ENCODE peak calls at places on chromosome 7, in eight cellular contexts. One of them, this sample, is unnamed.
A peak's percentile ranks its signal among the peaks of the same experiment; 100 is the strongest.

GRCh38 chr7:42625391-42625790 is 286.5 kb downstream of the C7orf25 start:
- DNase-seq in sciatic nerve: no peak
- DNase-seq in hippocampal formation: no peak
- DNase-seq in adipocyte: no peak
- DNase-seq in astrocyte of the spinal cord: no peak
- DNase-seq in stimulated activated CD4-positive, alpha-beta T cell treated with anti-CD3 and anti-CD28 coated beads, TNF-alpha, amount 100 ng/mL, for 48 hours: no peak
- DNase-seq in left colon: no peak
- DNase-seq in activated CD8-positive, alpha-beta memory T cell treated with anti-CD3 and anti-CD28 coated beads for 48 hours: no peak
- DNase-seq in this sample: no peak

GRCh38 chr7:151137076-151137611 is 30.4 kb downstream of the GBX1 start:
- DNase-seq in left colon: no peak
- DNase-seq in adipocyte: no peak
- DNase-seq in stimulated activated CD4-positive, alpha-beta T cell treated with anti-CD3 and anti-CD28 coated beads, TNF-alpha, amount 100 ng/mL, for 48 hours: no peak
- DNase-seq in sciatic nerve: peak; percentile 36
- DNase-seq in astrocyte of the spinal cord: no peak
- DNase-seq in activated CD8-positive, alpha-beta memory T cell treated with anti-CD3 and anti-CD28 coated beads for 48 hours: no peak
- DNase-seq in hippocampal formation: no peak
- DNase-seq in this sample: no peak

GRCh38 chr7:110522061-110522750 is 568.7 kb upstream of the LRRN3 start:
- DNase-seq in astrocyte of the spinal cord: peak; percentile 53
- DNase-seq in adipocyte: no peak
- DNase-seq in stimulated activated CD4-positive, alpha-beta T cell treated with anti-CD3 and anti-CD28 coated beads, TNF-alpha, amount 100 ng/mL, for 48 hours: no peak
- DNase-seq in sciatic nerve: no peak
- DNase-seq in left colon: no peak
- DNase-seq in hippocampal formation: peak; percentile 19
- DNase-seq in activated CD8-positive, alpha-beta memory T cell treated with anti-CD3 and anti-CD28 coated beads for 48 hours: no peak
- DNase-seq in this sample: no peak

GRCh38 chr7:28466341-28466740 is 54.0 kb downstream of the CREB5 start:
- DNase-seq in hippocampal formation: no peak
- DNase-seq in astrocyte of the spinal cord: no peak
- DNase-seq in stimulated activated CD4-positive, alpha-beta T cell treated with anti-CD3 and anti-CD28 coated beads, TNF-alpha, amount 100 ng/mL, for 48 hours: no peak
- DNase-seq in left colon: no peak
- DNase-seq in sciatic nerve: no peak
- DNase-seq in adipocyte: no peak
- DNase-seq in activated CD8-positive, alpha-beta memory T cell treated with anti-CD3 and anti-CD28 coated beads for 48 hours: no peak
- DNase-seq in this sample: no peak

GRCh38 chr7:76262683-76263402 is 39.6 kb upstream of the HSPB1 start:
- DNase-seq in stimulated activated CD4-positive, alpha-beta T cell treated with anti-CD3 and anti-CD28 coated beads, TNF-alpha, amount 100 ng/mL, for 48 hours: peak; percentile 15
- DNase-seq in sciatic nerve: no peak
- DNase-seq in astrocyte of the spinal cord: peak; percentile 43
- DNase-seq in left colon: peak; percentile 62
- DNase-seq in hippocampal formation: peak; percentile 52
- DNase-seq in activated CD8-positive, alpha-beta memory T cell treated with anti-CD3 and anti-CD28 coated beads for 48 hours: no peak
- DNase-seq in adipocyte: peak; percentile 78
- DNase-seq in this sample: no peak

GRCh38 chr7:157010588-157011332 is at the start of gene MNX1:
- DNase-seq in sciatic nerve: no peak
- DNase-seq in stimulated activated CD4-positive, alpha-beta T cell treated with anti-CD3 and anti-CD28 coated beads, TNF-alpha, amount 100 ng/mL, for 48 hours: peak; percentile 17
- DNase-seq in hippocampal formation: no peak
- DNase-seq in left colon: peak; percentile 92
- DNase-seq in astrocyte of the spinal cord: no peak
- DNase-seq in activated CD8-positive, alpha-beta memory T cell treated with anti-CD3 and anti-CD28 coated beads for 48 hours: no peak
- DNase-seq in adipocyte: no peak
- DNase-seq in this sample: no peak

GRCh38 chr7:80960228-80960627 is 41.4 kb upstream of the SEMA3C start:
- DNase-seq in sciatic nerve: no peak
- DNase-seq in left colon: no peak
- DNase-seq in astrocyte of the spinal cord: no peak
- DNase-seq in activated CD8-positive, alpha-beta memory T cell treated with anti-CD3 and anti-CD28 coated beads for 48 hours: no peak
- DNase-seq in adipocyte: peak; percentile 17
- DNase-seq in stimulated activated CD4-positive, alpha-beta T cell treated with anti-CD3 and anti-CD28 coated beads, TNF-alpha, amount 100 ng/mL, for 48 hours: no peak
- DNase-seq in hippocampal formation: no peak
- DNase-seq in this sample: no peak

GRCh38 chr7:97845622-97846203 is 26.5 kb downstream of the ASNS start:
- DNase-seq in hippocampal formation: peak; percentile 26
- DNase-seq in astrocyte of the spinal cord: peak; percentile 36
- DNase-seq in activated CD8-positive, alpha-beta memory T cell treated with anti-CD3 and anti-CD28 coated beads for 48 hours: no peak
- DNase-seq in adipocyte: peak; percentile 73
- DNase-seq in left colon: no peak
- DNase-seq in stimulated activated CD4-positive, alpha-beta T cell treated with anti-CD3 and anti-CD28 coated beads, TNF-alpha, amount 100 ng/mL, for 48 hours: no peak
- DNase-seq in sciatic nerve: no peak
- DNase-seq in this sample: no peak

GRCh38 chr7:99407849-99408346 is 499 bp downstream of the PDAP1 start:
- DNase-seq in sciatic nerve: peak; percentile 81
- DNase-seq in stimulated activated CD4-positive, alpha-beta T cell treated with anti-CD3 and anti-CD28 coated beads, TNF-alpha, amount 100 ng/mL, for 48 hours: no peak
- DNase-seq in activated CD8-positive, alpha-beta memory T cell treated with anti-CD3 and anti-CD28 coated beads for 48 hours: no peak
- DNase-seq in adipocyte: peak; percentile 94
- DNase-seq in left colon: peak; percentile 62
- DNase-seq in astrocyte of the spinal cord: peak; percentile 82
- DNase-seq in hippocampal formation: no peak
- DNase-seq in this sample: peak; percentile 53